ENCODE peak calls at places on chromosomes 6 and 20, in five cellular contexts. One of them, this sample, is unnamed.

GRCh38 chr6:90035047-90035678 is 140.9 kb downstream of the GJA10 start:
- DNase-seq in K562: no peak
- DNase-seq in SK-N-SH: no peak
- DNase-seq in HepG2: no peak
- DNase-seq in GM12878: no peak
- DNase-seq in this sample: no peak

GRCh38 chr6:150258381-150258780 is 110.4 kb upstream of the IYD start:
- DNase-seq in SK-N-SH: no peak
- DNase-seq in GM12878: no peak
- DNase-seq in HepG2: no peak
- DNase-seq in K562: no peak
- DNase-seq in this sample: no peak

GRCh38 chr6:46254946-46255345 is 84.2 kb upstream of the ENPP5 start:
- DNase-seq in SK-N-SH: no peak
- DNase-seq in GM12878: no peak
- DNase-seq in K562: no peak
- DNase-seq in HepG2: no peak
- DNase-seq in this sample: no peak

GRCh38 chr6:87210979-87211378 is 55.6 kb downstream of the ZNF292 start:
- DNase-seq in GM12878: peak
- DNase-seq in SK-N-SH: no peak
- DNase-seq in K562: no peak
- DNase-seq in HepG2: no peak
- DNase-seq in this sample: no peak

GRCh38 chr20:64242003-64242796 is 13.3 kb upstream of the PCMTD2 start:
- DNase-seq in K562: no peak
- DNase-seq in GM12878: no peak
- DNase-seq in HepG2: no peak
- DNase-seq in SK-N-SH: no peak
- DNase-seq in this sample: no peak

GRCh38 chr6:43981363-43981990 is 145.8 kb downstream of the MRPL14 start:
- DNase-seq in SK-N-SH: peak
- DNase-seq in K562: no peak
- DNase-seq in HepG2: no peak
- DNase-seq in GM12878: no peak
- DNase-seq in this sample: no peak

GRCh38 chr20:51383891-51384510 is 158.5 kb downstream of the NFATC2 start:
- DNase-seq in K562: no peak
- DNase-seq in HepG2: no peak
- DNase-seq in SK-N-SH: no peak
- DNase-seq in GM12878: no peak
- DNase-seq in this sample: no peak

GRCh38 chr20:56352656-56353055 is 6.1 kb upstream of the FAM210B start:
- DNase-seq in HepG2: no peak
- DNase-seq in GM12878: no peak
- DNase-seq in K562: no peak
- DNase-seq in SK-N-SH: no peak
- DNase-seq in this sample: no peak

GRCh38 chr6:14149053-14149746 is 31.6 kb downstream of the CD83 start:
- DNase-seq in SK-N-SH: no peak
- DNase-seq in K562: no peak
- DNase-seq in HepG2: no peak
- DNase-seq in GM12878: no peak
- DNase-seq in this sample: no peak

GRCh38 chr6:26327450-26328264 is 37.3 kb upstream of the BTN3A2 start:
- DNase-seq in K562: no peak
- DNase-seq in SK-N-SH: peak
- DNase-seq in HepG2: peak
- DNase-seq in GM12878: no peak
- DNase-seq in this sample: peak

GRCh38 chr6:43436577-43437282 is 9.4 kb downstream of the ABCC10 start:
- DNase-seq in GM12878: no peak
- DNase-seq in HepG2: peak
- DNase-seq in SK-N-SH: no peak
- DNase-seq in K562: peak
- DNase-seq in this sample: no peak

GRCh38 chr20:46749164-46749563 is 39.7 kb downstream of the SLC2A10 start:
- DNase-seq in K562: no peak
- DNase-seq in SK-N-SH: no peak
- DNase-seq in GM12878: no peak
- DNase-seq in HepG2: no peak
- DNase-seq in this sample: no peak

GRCh38 chr6:138240476-138241245 is 22.4 kb upstream of the PBOV1 start:
- DNase-seq in SK-N-SH: no peak
- DNase-seq in K562: no peak
- DNase-seq in HepG2: no peak
- DNase-seq in GM12878: no peak
- DNase-seq in this sample: no peak

GRCh38 chr6:56359201-56359899 is 112.0 kb upstream of the COL21A1 start:
- DNase-seq in SK-N-SH: peak
- DNase-seq in K562: peak
- DNase-seq in GM12878: peak
- DNase-seq in HepG2: peak
- DNase-seq in this sample: peak

GRCh38 chr6:11313207-11313606 is 80.7 kb upstream of the NEDD9 start:
- DNase-seq in HepG2: no peak
- DNase-seq in K562: no peak
- DNase-seq in GM12878: no peak
- DNase-seq in SK-N-SH: no peak
- DNase-seq in this sample: no peak

GRCh38 chr6:135935951-135936601 is 84.6 kb downstream of the PDE7B start:
- DNase-seq in K562: no peak
- DNase-seq in SK-N-SH: no peak
- DNase-seq in GM12878: no peak
- DNase-seq in HepG2: no peak
- DNase-seq in this sample: no peak

GRCh38 chr20:12847862-12848261 is 160.9 kb upstream of the SPTLC3 start:
- DNase-seq in GM12878: no peak
- DNase-seq in K562: no peak
- DNase-seq in SK-N-SH: no peak
- DNase-seq in HepG2: peak
- DNase-seq in this sample: no peak

GRCh38 chr6:148530394-148530923 is 187.8 kb downstream of the SASH1 start:
- DNase-seq in HepG2: no peak
- DNase-seq in SK-N-SH: no peak
- DNase-seq in K562: peak
- DNase-seq in GM12878: no peak
- DNase-seq in this sample: no peak

GRCh38 chr6:28943557-28944411 is 20.0 kb upstream of the TRIM27 start:
- DNase-seq in SK-N-SH: peak
- DNase-seq in HepG2: peak
- DNase-seq in GM12878: peak
- DNase-seq in K562: peak
- DNase-seq in this sample: no peak

GRCh38 chr20:32454164-32455145 is 96.3 kb downstream of the ASXL1 start:
- DNase-seq in GM12878: no peak
- DNase-seq in K562: no peak
- DNase-seq in HepG2: no peak
- DNase-seq in SK-N-SH: no peak
- DNase-seq in this sample: no peak

GRCh38 chr6:130969807-130970491 is 93.1 kb downstream of the EPB41L2 start:
- DNase-seq in HepG2: peak
- DNase-seq in GM12878: no peak
- DNase-seq in K562: no peak
- DNase-seq in SK-N-SH: no peak
- DNase-seq in this sample: no peak

GRCh38 chr6:165805604-165806003 is 142.6 kb upstream of the PDE10A start:
- DNase-seq in GM12878: no peak
- DNase-seq in SK-N-SH: no peak
- DNase-seq in K562: no peak
- DNase-seq in HepG2: no peak
- DNase-seq in this sample: no peak

GRCh38 chr6:123808556-123808955 is 4.9 kb downstream of the NKAIN2 start:
- DNase-seq in SK-N-SH: no peak
- DNase-seq in K562: no peak
- DNase-seq in GM12878: no peak
- DNase-seq in HepG2: no peak
- DNase-seq in this sample: no peak

GRCh38 chr6:137904822-137905617 is 38.0 kb downstream of the TNFAIP3 start:
- DNase-seq in K562: no peak
- DNase-seq in SK-N-SH: no peak
- DNase-seq in HepG2: no peak
- DNase-seq in GM12878: no peak
- DNase-seq in this sample: no peak

GRCh38 chr6:66605971-66606370 is 898.9 kb upstream of the EYS start:
- DNase-seq in SK-N-SH: no peak
- DNase-seq in HepG2: no peak
- DNase-seq in GM12878: no peak
- DNase-seq in K562: no peak
- DNase-seq in this sample: no peak

GRCh38 chr20:47230811-47231256 is 125.7 kb downstream of the ZMYND8 start:
- DNase-seq in GM12878: no peak
- DNase-seq in SK-N-SH: no peak
- DNase-seq in HepG2: no peak
- DNase-seq in K562: no peak
- DNase-seq in this sample: no peak

GRCh38 chr20:34215711-34216381 is 25.4 kb upstream of the ASIP start:
- DNase-seq in K562: peak
- DNase-seq in GM12878: no peak
- DNase-seq in HepG2: peak
- DNase-seq in SK-N-SH: peak
- DNase-seq in this sample: peak

GRCh38 chr6:11810039-11810541 is 31.5 kb upstream of the ADTRP start:
- DNase-seq in SK-N-SH: no peak
- DNase-seq in K562: peak
- DNase-seq in GM12878: no peak
- DNase-seq in HepG2: no peak
- DNase-seq in this sample: no peak

GRCh38 chr6:49517919-49518318 is 18.2 kb downstream of the GLYATL3 start:
- DNase-seq in K562: no peak
- DNase-seq in GM12878: no peak
- DNase-seq in HepG2: no peak
- DNase-seq in SK-N-SH: no peak
- DNase-seq in this sample: no peak

GRCh38 chr6:15663057-15663638 is 320 bp upstream of the DTNBP1 start:
- DNase-seq in HepG2: no peak
- DNase-seq in K562: peak
- DNase-seq in GM12878: peak
- DNase-seq in SK-N-SH: peak
- DNase-seq in this sample: peak

GRCh38 chr6:156777866-156778614 is 862 bp downstream of the ARID1B start:
- DNase-seq in HepG2: peak
- DNase-seq in GM12878: no peak
- DNase-seq in SK-N-SH: peak
- DNase-seq in K562: peak
- DNase-seq in this sample: no peak

GRCh38 chr6:79868098-79868722 is 79.1 kb downstream of the ELOVL4 start:
- DNase-seq in K562: peak
- DNase-seq in GM12878: peak
- DNase-seq in HepG2: peak
- DNase-seq in SK-N-SH: peak
- DNase-seq in this sample: peak

GRCh38 chr6:52532457-52532856 is 44.4 kb downstream of the TRAM2 start:
- DNase-seq in GM12878: no peak
- DNase-seq in HepG2: no peak
- DNase-seq in K562: no peak
- DNase-seq in SK-N-SH: no peak
- DNase-seq in this sample: no peak

GRCh38 chr6:52531396-52531795 is 45.5 kb downstream of the TRAM2 start:
- DNase-seq in K562: no peak
- DNase-seq in SK-N-SH: no peak
- DNase-seq in GM12878: no peak
- DNase-seq in HepG2: no peak
- DNase-seq in this sample: no peak

GRCh38 chr6:52534966-52535390 is 41.9 kb downstream of the TRAM2 start:
- DNase-seq in HepG2: no peak
- DNase-seq in GM12878: peak
- DNase-seq in SK-N-SH: no peak
- DNase-seq in K562: no peak
- DNase-seq in this sample: no peak

GRCh38 chr6:52534363-52534762 is 42.5 kb downstream of the TRAM2 start:
- DNase-seq in GM12878: no peak
- DNase-seq in K562: no peak
- DNase-seq in SK-N-SH: no peak
- DNase-seq in HepG2: no peak
- DNase-seq in this sample: no peak

GRCh38 chr6:52533491-52533890 is 43.4 kb downstream of the TRAM2 start:
- DNase-seq in SK-N-SH: no peak
- DNase-seq in HepG2: no peak
- DNase-seq in K562: no peak
- DNase-seq in GM12878: no peak
- DNase-seq in this sample: no peak
- TF ChIP-seq RAD21 in SK-N-SH: no peak
- TF ChIP-seq RAD21 in HepG2: no peak
- TF ChIP-seq RAD21 in K562: no peak
- TF ChIP-seq RAD21 in GM12878: no peak
- TF ChIP-seq RAD21 in this sample: no peak

DNA sequence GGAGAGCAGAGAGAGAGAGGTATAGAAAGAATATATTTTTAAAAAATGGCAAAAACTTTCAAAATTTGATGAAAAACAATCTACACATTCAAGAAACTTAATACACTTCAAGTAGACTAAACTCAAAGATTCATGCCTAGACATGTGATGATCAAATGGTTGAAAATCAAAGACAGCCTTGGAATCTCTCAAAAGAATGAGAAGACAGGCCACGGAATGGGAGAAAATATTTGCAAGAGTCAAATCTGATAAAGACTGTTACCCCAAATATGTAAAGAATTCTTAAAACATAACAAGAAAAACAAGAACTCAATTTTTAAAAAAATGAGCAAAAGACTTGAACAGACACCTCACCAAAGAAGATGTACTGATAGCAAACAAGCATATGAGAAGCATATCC is 49.7 kb downstream of the THEMIS start:
- DNase-seq in HepG2: no peak
- DNase-seq in SK-N-SH: no peak
- DNase-seq in K562: no peak
- DNase-seq in GM12878: no peak
- DNase-seq in this sample: no peak
- TF ChIP-seq ZBTB33 in HepG2: no peak
- TF ChIP-seq ZBTB33 in SK-N-SH: no peak
- TF ChIP-seq ZBTB33 in K562: no peak
- TF ChIP-seq ZBTB33 in GM12878: no peak
- TF ChIP-seq ZBTB33 in this sample: no peak

GRCh38 chr20:25285091-25285647 is 37.3 kb downstream of the PYGB start:
- DNase-seq in GM12878: no peak
- DNase-seq in HepG2: no peak
- DNase-seq in SK-N-SH: no peak
- DNase-seq in K562: peak
- DNase-seq in this sample: no peak
- TF ChIP-seq RAD21 in GM12878: no peak
- TF ChIP-seq RAD21 in HepG2: no peak
- TF ChIP-seq RAD21 in SK-N-SH: no peak
- TF ChIP-seq RAD21 in K562: no peak
- TF ChIP-seq RAD21 in this sample: no peak

GRCh38 chr6:92124126-92124525 is 1295.2 kb downstream of the EPHA7 start:
- DNase-seq in K562: no peak
- DNase-seq in GM12878: no peak
- DNase-seq in SK-N-SH: no peak
- DNase-seq in HepG2: no peak
- DNase-seq in this sample: no peak
- TF ChIP-seq ZBTB33 in K562: no peak
- TF ChIP-seq ZBTB33 in GM12878: no peak
- TF ChIP-seq ZBTB33 in SK-N-SH: no peak
- TF ChIP-seq ZBTB33 in HepG2: no peak
- TF ChIP-seq ZBTB33 in this sample: no peak